ENCODE peak calls at places on chromosomes 5 and 9, in seven cellular contexts. C, W, Q, G, O, D and U are unnamed samples.
A peak's percentile ranks its signal among the peaks of the same experiment; 100 is the strongest.

GRCh38 chr5:14109771-14110170 is 33.4 kb upstream of the TRIO start:
- DNase-seq in C (no peak), W (no peak), Q (no peak), G (no peak), O (no peak), D (no peak), U (no peak)

GRCh38 chr9:133676450-133676849 is 40.3 kb downstream of the DBH start:
- DNase-seq in C (no peak), W (no peak), Q (peak; percentile 30), G (no peak), O (no peak), D (peak; percentile 56), U (no peak)

GRCh38 chr5:120396186-120396585 is 67.9 kb upstream of the PRR16 start:
- DNase-seq in C (no peak), W (no peak), Q (no peak), G (no peak), O (no peak), D (no peak), U (no peak)

GRCh38 chr5:163489745-163490075 is 15.7 kb upstream of the MAT2B start:
- DNase-seq in C (no peak), W (no peak), Q (no peak), G (no peak), O (no peak), D (no peak), U (no peak)

GRCh38 chr9:3001311-3001710 is 157.4 kb upstream of the PUM3 start:
- DNase-seq in C (no peak), W (no peak), Q (no peak), G (no peak), O (no peak), D (no peak), U (no peak)

GRCh38 chr5:108801776-108802175 is 54.1 kb downstream of the FER start:
- DNase-seq in C (no peak), W (no peak), Q (no peak), G (no peak), O (no peak), D (no peak), U (no peak)

GRCh38 chr9:83012160-83012559 is 50.8 kb downstream of the RASEF start:
- DNase-seq in C (no peak), W (no peak), Q (no peak), G (no peak), O (no peak), D (no peak), U (no peak)

GRCh38 chr5:72178910-72179815 is 71.9 kb downstream of the MAP1B start:
- DNase-seq in C (no peak), W (peak; percentile 52), Q (no peak), G (peak; percentile 61), O (peak; percentile 78), D (peak; percentile 83), U (no peak)

GRCh38 chr9:6029581-6029980 is 14.2 kb upstream of the RANBP6 start:
- DNase-seq in C (no peak), W (no peak), Q (no peak), G (no peak), O (no peak), D (no peak), U (no peak)

GRCh38 chr5:93010626-93011025 is 570.4 kb downstream of the NR2F1-AS1 start:
- DNase-seq in C (no peak), W (no peak), Q (no peak), G (no peak), O (no peak), D (no peak), U (no peak)

GRCh38 chr5:83688321-83688720 is 32.3 kb downstream of the HAPLN1 start:
- DNase-seq in C (no peak), W (no peak), Q (no peak), G (no peak), O (no peak), D (no peak), U (no peak)

GRCh38 chr9:131081868-131082267 is 14.5 kb upstream of the AIF1L start:
- DNase-seq in C (no peak), W (no peak), Q (no peak), G (no peak), O (no peak), D (no peak), U (no peak)

GRCh38 chr9:6877671-6878161 is 119.9 kb downstream of the KDM4C start:
- DNase-seq in C (no peak), W (no peak), Q (no peak), G (no peak), O (no peak), D (no peak), U (no peak)

GRCh38 chr9:98057095-98057799 is 715 bp downstream of the NANS start:
- DNase-seq in C (no peak), W (peak; percentile 30), Q (no peak), G (no peak), O (no peak), D (no peak), U (no peak)

GRCh38 chr5:170293273-170293672 is 4.3 kb downstream of the LCP2 start:
- DNase-seq in C (no peak), W (no peak), Q (peak; percentile 88), G (no peak), O (no peak), D (peak; percentile 72), U (no peak)

GRCh38 chr9:123460091-123460490 is 104.1 kb downstream of the CRB2 start:
- DNase-seq in C (no peak), W (no peak), Q (no peak), G (no peak), O (no peak), D (no peak), U (no peak)

GRCh38 chr9:87498046-87498815 is 564 bp downstream of the DAPK1 start:
- DNase-seq in C (no peak), W (peak; percentile 79), Q (peak; percentile 89), G (peak; percentile 88), O (peak; percentile 40), D (peak; percentile 78), U (no peak)

GRCh38 chr9:21543187-21543586 is 61.1 kb upstream of the IFNE start:
- DNase-seq in C (no peak), W (peak; percentile 62), Q (no peak), G (no peak), O (no peak), D (no peak), U (no peak)

GRCh38 chr5:173230741-173231380 is 4.1 kb downstream of the NKX2-5 start:
- DNase-seq in C (no peak), W (no peak), Q (no peak), G (no peak), O (no peak), D (peak; percentile 71), U (no peak)

GRCh38 chr5:4252322-4252721 is 656.7 kb downstream of the IRX1 start:
- DNase-seq in C (no peak), W (no peak), Q (no peak), G (no peak), O (no peak), D (no peak), U (no peak)

GRCh38 chr9:36866840-36867239 is 167.2 kb downstream of the PAX5 start:
- DNase-seq in C (no peak), W (peak; percentile 42), Q (peak; percentile 19), G (peak; percentile 80), O (no peak), D (no peak), U (no peak)

GRCh38 chr5:116137544-116138378 is 52.9 kb downstream of the COMMD10 start:
- DNase-seq in C (no peak), W (peak; percentile 81), Q (no peak), G (no peak), O (no peak), D (no peak), U (no peak)

GRCh38 chr9:89022071-89022721 is 30.9 kb downstream of the S1PR3 start:
- DNase-seq in C (no peak), W (peak; percentile 23), Q (peak; percentile 83), G (no peak), O (no peak), D (no peak), U (no peak)

GRCh38 chr9:89869774-89870173 is 265.0 kb downstream of the GADD45G start:
- DNase-seq in C (no peak), W (no peak), Q (no peak), G (no peak), O (peak; percentile 11), D (no peak), U (no peak)

GRCh38 chr5:82046268-82046621 is 74.4 kb downstream of the ATG10 start:
- DNase-seq in C (no peak), W (no peak), Q (no peak), G (no peak), O (no peak), D (no peak), U (no peak)

GRCh38 chr5:172187118-172188032 is 649 bp downstream of the STK10 start:
- DNase-seq in C (peak; percentile 48), W (peak; percentile 68), Q (peak; percentile 92), G (peak; percentile 86), O (peak; percentile 45), D (peak; percentile 84), U (peak; percentile 41)
- H3K27ac ChIP-seq in C (peak overlapping the region; percentile 88), W (no peak overlapping the region), Q (peak overlapping the region; percentile 84), G (no peak overlapping the region), O (peak overlapping the region; percentile 84), D (peak overlapping the region; percentile 77), U (peak overlapping the region; percentile 91)

GRCh38 chr9:127940598-127940997 is 2.9 kb upstream of the DPM2 start:
- DNase-seq in C (no peak), W (no peak), Q (no peak), G (no peak), O (no peak), D (no peak), U (no peak)
- H3K27ac ChIP-seq in C (no peak overlapping the region), W (peak overlapping the region; percentile 19), Q (no peak overlapping the region), G (no peak overlapping the region), O (peak overlapping the region; percentile 75), D (no peak overlapping the region), U (no peak overlapping the region)

GRCh38 chr5:67511911-67512310 is 315.3 kb upstream of the CD180 start:
- DNase-seq in C (no peak), W (no peak), Q (no peak), G (no peak), O (no peak), D (no peak), U (no peak)
- H3K27ac ChIP-seq in C (no peak overlapping the region), W (no peak overlapping the region), Q (no peak overlapping the region), G (no peak overlapping the region), O (no peak overlapping the region), D (no peak overlapping the region), U (no peak overlapping the region)

DNA sequence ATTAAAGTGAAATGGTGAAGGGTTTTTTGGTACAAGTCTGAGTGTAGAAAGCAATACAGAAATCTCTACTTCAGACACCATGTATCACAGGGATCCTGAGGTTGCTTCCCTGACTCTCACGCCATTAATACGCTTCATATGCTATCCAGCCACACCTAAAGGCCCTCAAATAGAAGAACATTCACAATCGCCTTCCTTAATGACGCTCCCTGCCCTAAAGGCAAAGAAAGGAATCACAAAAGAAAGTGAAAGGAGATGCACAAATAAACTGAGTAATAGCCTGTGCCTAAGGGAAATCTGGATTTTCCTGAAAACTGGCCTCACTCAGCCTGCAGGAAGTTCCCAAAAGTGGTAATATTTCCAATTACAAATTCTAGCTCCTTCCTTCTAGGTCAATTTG is 1002.7 kb upstream of the DMAC1 start:
- DNase-seq in C (no peak), W (no peak), Q (no peak), G (no peak), O (no peak), D (no peak), U (no peak)
- H3K27ac ChIP-seq in C (no peak overlapping the region), W (no peak overlapping the region), Q (no peak overlapping the region), G (no peak overlapping the region), O (no peak overlapping the region), D (no peak overlapping the region), U (no peak overlapping the region)